ENCODE peak calls at places on chromosomes 13 and 19, in seven cellular contexts. L, E, J, S, R, I and U are unnamed samples.

GRCh38 chr13:91904597-91904996 is 506.2 kb downstream of the GPC5 start:
- DNase-seq in E (no peak), J (no peak), R (no peak), S (no peak), L (no peak), I (no peak), U (no peak)

GRCh38 chr13:22012676-22013075 is 341.8 kb downstream of the FGF9 start:
- DNase-seq in L (no peak), I (no peak), R (no peak), E (no peak), J (no peak), S (no peak), U (no peak)

GRCh38 chr19:31448221-31448657 is 99.0 kb upstream of the TSHZ3 start:
- DNase-seq in E (peak; percentile 80), J (peak; percentile 39), R (peak; percentile 82), I (peak; percentile 96), L (no peak), S (no peak), U (peak; percentile 60)

GRCh38 chr19:21321996-21322395 is 7.2 kb downstream of the ZNF708 start:
- DNase-seq in E (no peak), S (no peak), R (no peak), I (no peak), L (no peak), J (no peak), U (no peak)

GRCh38 chr13:34361528-34361927 is 543.6 kb downstream of the RFC3 start:
- DNase-seq in S (no peak), R (no peak), J (peak; percentile 91), I (no peak), E (no peak), L (no peak), U (peak; percentile 13)

GRCh38 chr13:29908411-29908810 is 58.0 kb upstream of the UBL3 start:
- DNase-seq in R (peak; percentile 48), L (no peak), E (peak; percentile 30), S (no peak), I (peak; percentile 78), J (peak; percentile 77), U (no peak)

GRCh38 chr19:45601524-45602522 is at the start of gene GPR4:
- DNase-seq in L (peak; percentile 82), R (peak; percentile 37), S (no peak), E (peak; percentile 51), J (no peak), I (no peak), U (peak; percentile 45)

GRCh38 chr13:50129923-50130685 is 114.9 kb downstream of the KCNRG start:
- DNase-seq in E (peak; percentile 48), J (peak; percentile 63), L (peak; percentile 77), I (peak; percentile 46), R (peak; percentile 37), S (peak; percentile 79), U (peak; percentile 42)

GRCh38 chr19:41195675-41196497 is 2.9 kb downstream of the CYP2S1 start:
- DNase-seq in I (peak; percentile 36), S (no peak), E (no peak), L (no peak), R (no peak), J (no peak), U (no peak)

GRCh38 chr19:33804021-33804799 is 7.5 kb downstream of the KCTD15 start:
- DNase-seq in S (peak; percentile 85), R (peak; percentile 71), J (peak; percentile 13), I (peak; percentile 70), L (no peak), E (peak; percentile 63), U (peak; percentile 87)

GRCh38 chr13:30037306-30037705 is 186.9 kb upstream of the UBL3 start:
- DNase-seq in I (no peak), J (no peak), S (no peak), L (peak; percentile 80), R (no peak), E (no peak), U (no peak)

GRCh38 chr19:54329476-54330165 is 9.3 kb downstream of the LILRA4 start:
- DNase-seq in J (no peak), I (no peak), E (no peak), L (no peak), S (no peak), R (no peak), U (no peak)
- H3K4me1 ChIP-seq in J (no peaks in the 10 kb centered on the region), I (no peaks in the 10 kb centered on the region), E (no peaks in the 10 kb centered on the region), L (no peaks in the 10 kb centered on the region), S (no peaks in the 10 kb centered on the region), R (no peaks in the 10 kb centered on the region), U (no peaks in the 10 kb centered on the region)

GRCh38 chr19:4115050-4115817 is 8.7 kb downstream of the MAP2K2 start:
- DNase-seq in E (peak; percentile 58), R (peak; percentile 46), S (no peak), J (no peak), L (no peak), I (no peak), U (no peak)

GRCh38 chr19:4114181-4114580 is 9.7 kb downstream of the MAP2K2 start:
- DNase-seq in I (no peak), J (no peak), L (no peak), S (no peak), R (no peak), E (no peak), U (no peak)

GRCh38 chr19:4113398-4114088 is 10.4 kb downstream of the MAP2K2 start:
- DNase-seq in E (no peak), J (no peak), L (no peak), S (no peak), I (no peak), R (peak; percentile 44), U (no peak)

GRCh38 chr19:4109626-4109945 is 14.3 kb downstream of the MAP2K2 start:
- DNase-seq in I (no peak), S (no peak), E (no peak), L (no peak), R (no peak), J (no peak), U (no peak)

GRCh38 chr19:4112367-4112766 is 11.6 kb downstream of the MAP2K2 start:
- DNase-seq in J (no peak), S (no peak), E (no peak), R (no peak), I (no peak), L (no peak), U (no peak)
- H3K4me1 ChIP-seq in J (no peaks in the 10 kb centered on the region), S (no peaks in the 10 kb centered on the region), E (peaks cover 18% of the 10 kb centered on the region), R (peaks cover 45% of the 10 kb centered on the region), I (peaks cover 3% of the 10 kb centered on the region), L (no peaks in the 10 kb centered on the region), U (no peaks in the 10 kb centered on the region)

GRCh38 chr13:114078501-114079451 is 53.6 kb downstream of the RASA3 start:
- DNase-seq in E (no peak), I (peak; percentile 64), S (peak; percentile 69), J (peak; percentile 55), L (no peak), R (peak; percentile 67), U (peak; percentile 34)

GRCh38 chr13:114079601-114080536 is 52.6 kb downstream of the RASA3 start:
- DNase-seq in L (no peak), I (no peak), J (no peak), R (peak; percentile 13), E (no peak), S (peak; percentile 54), U (no peak)

GRCh38 chr13:114082849-114083645 is 49.4 kb downstream of the RASA3 start:
- DNase-seq in J (no peak), L (no peak), S (no peak), R (no peak), I (no peak), E (no peak), U (no peak)

GRCh38 chr13:114080739-114081561 is 51.5 kb downstream of the RASA3 start:
- DNase-seq in E (no peak), I (no peak), S (peak; percentile 55), R (peak; percentile 9), L (no peak), J (no peak), U (no peak)

DNA sequence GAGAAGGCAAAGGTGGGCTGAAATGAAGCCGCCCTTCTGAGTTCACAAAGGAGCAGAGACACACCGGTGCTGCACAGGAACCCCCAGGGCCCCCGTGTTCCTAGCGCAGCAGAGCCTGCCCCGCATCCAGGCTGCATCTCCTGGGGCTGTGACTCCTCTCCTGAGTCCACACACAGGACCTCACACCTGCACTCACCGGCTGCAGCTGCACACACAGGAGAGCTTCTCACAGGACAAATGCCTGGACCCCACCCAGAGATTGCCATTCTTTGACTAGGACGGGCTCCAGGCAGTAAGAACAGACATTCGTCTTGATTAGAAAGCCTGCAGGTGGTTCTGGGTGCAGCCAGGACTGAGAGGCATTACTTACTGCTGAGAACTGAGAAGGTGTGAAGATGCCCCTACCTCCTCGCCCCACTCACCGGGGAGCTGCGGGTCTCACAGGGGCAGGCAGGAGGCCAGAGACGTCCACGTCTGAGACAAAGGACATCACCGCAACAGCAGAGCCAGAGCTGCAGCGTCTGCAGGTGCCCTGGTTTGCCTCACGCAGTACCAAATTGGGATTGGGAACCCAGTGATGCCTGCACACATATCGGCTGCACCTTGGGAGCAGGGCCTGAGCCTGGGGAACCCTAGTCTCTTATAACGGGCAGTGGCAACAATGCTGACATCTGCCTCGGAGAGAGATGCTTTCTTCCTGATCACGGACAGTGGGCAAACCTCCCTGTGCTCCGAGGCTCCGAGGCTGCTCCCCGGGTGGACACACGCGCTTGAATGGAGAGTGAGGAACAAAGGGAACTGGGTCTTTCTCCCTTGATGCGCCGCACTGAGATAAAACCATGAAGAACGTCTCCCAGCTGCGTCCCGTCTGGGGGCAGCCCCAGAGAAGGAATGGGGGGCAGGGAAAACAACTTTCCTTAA is 50.4 kb downstream of the RASA3 start:
- DNase-seq in E (no peak), I (no peak), J (no peak), S (peak; percentile 61), L (no peak), R (no peak), U (no peak)
- H3K4me1 ChIP-seq in E (no peaks in the 10 kb centered on the region), I (peaks cover 9% of the 10 kb centered on the region), J (peaks cover 18% of the 10 kb centered on the region), S (no peaks in the 10 kb centered on the region), L (peaks cover 3% of the 10 kb centered on the region), R (peaks cover 17% of the 10 kb centered on the region), U (peaks cover 9% of the 10 kb centered on the region)

DNA sequence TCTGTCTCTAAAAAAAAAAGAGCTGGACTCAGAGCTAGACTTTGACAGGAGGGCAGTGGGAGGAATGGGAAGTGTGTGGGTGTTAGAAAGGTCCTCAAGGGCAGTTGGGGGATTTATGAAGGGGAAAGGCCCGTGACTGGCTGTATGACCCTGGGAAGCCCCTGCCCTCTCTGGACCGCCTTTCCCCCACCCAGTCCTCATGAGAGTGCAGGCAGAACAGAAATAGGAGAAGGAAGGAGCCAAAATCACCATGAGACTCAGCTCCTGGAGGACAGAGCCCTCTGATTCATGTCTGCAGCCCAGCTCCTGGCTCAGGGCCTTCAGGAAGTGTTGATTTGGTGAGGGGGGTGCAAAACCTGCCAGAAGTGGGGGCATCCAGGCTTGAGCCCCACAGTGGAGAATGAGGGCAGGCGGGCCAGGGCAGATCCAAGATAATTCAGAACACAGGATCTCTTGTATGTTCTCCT is 8.7 kb upstream of the SMG9 start:
- DNase-seq in E (no peak), J (peak; percentile 35), I (no peak), L (no peak), S (peak; percentile 72), R (no peak), U (no peak)
- H3K4me1 ChIP-seq in E (no peaks in the 10 kb centered on the region), J (peaks cover 45% of the 10 kb centered on the region), I (peaks cover 22% of the 10 kb centered on the region), L (no peaks in the 10 kb centered on the region), S (peaks cover 23% of the 10 kb centered on the region), R (no peaks in the 10 kb centered on the region), U (no peaks in the 10 kb centered on the region)

GRCh38 chr19:5966215-5966614 is 11.7 kb downstream of the RANBP3 start:
- DNase-seq in S (no peak), L (no peak), I (peak; percentile 88), E (no peak), J (peak; percentile 28), R (no peak), U (peak; percentile 72)
- H3K4me1 ChIP-seq in S (peaks cover 29% of the 10 kb centered on the region), L (peaks cover 13% of the 10 kb centered on the region), I (peaks cover 47% of the 10 kb centered on the region), E (peaks cover 89% of the 10 kb centered on the region), J (peaks cover 40% of the 10 kb centered on the region), R (peaks cover 98% of the 10 kb centered on the region), U (peaks cover 59% of the 10 kb centered on the region)

GRCh38 chr19:42290523-42291436 is 11.2 kb upstream of the PRR19 start:
- DNase-seq in E (no peak), J (peak; percentile 32), I (no peak), R (no peak), S (peak; percentile 63), L (peak; percentile 62), U (no peak)
- H3K4me1 ChIP-seq in E (peaks cover 13% of the 10 kb centered on the region), J (peaks cover 6% of the 10 kb centered on the region), I (peaks cover 6% of the 10 kb centered on the region), R (peaks cover 13% of the 10 kb centered on the region), S (peaks cover 12% of the 10 kb centered on the region), L (no peaks in the 10 kb centered on the region), U (peaks cover 5% of the 10 kb centered on the region)